ENCODE peak calls at places on chromosomes 12 and 14, in ten cellular contexts. H is stimulated activated CD4-positive, alpha-beta T cell treated with anti-CD3 and anti-CD28 coated beads, Interleukin-12 subunit alpha, Interleukin-12 subunit beta, amount 100 ng/mL, for 24 hours; K is stimulated activated CD8-positive, alpha-beta memory T cell treated with anti-CD3 and anti-CD28 coated beads, Interleukin-4, amount 100 ng/mL, for 4 hours; V is HFF-Myc; I is central memory CD4-positive, alpha-beta T cell; L is T-helper 9 cell; S is NCI-H82; T is BE2C; G is GM12878; Q is head of caudate nucleus. U is an unnamed sample.

GRCh38 chr14:84468153-84468552 is 1061.8 kb upstream of the FLRT2 start:
- DNase-seq in L (no peak), V (peak), S (no peak), T (no peak), I (no peak), Q (no peak), H (no peak), K (no peak), G (no peak), U (no peak)

GRCh38 chr12:52394836-52395405 is 9.5 kb upstream of the KRT84 start:
- DNase-seq in V (no peak), H (no peak), T (no peak), K (no peak), G (no peak), L (no peak), Q (no peak), I (no peak), S (no peak), U (no peak)

GRCh38 chr12:121579981-121580868 is 598 bp downstream of the KDM2B start:
- DNase-seq in S (peak), I (peak), L (peak), T (peak), K (peak), G (no peak), Q (peak), H (peak), V (no peak), U (peak)

GRCh38 chr12:5809586-5809985 is 135.5 kb downstream of the ANO2 start:
- DNase-seq in Q (no peak), T (no peak), S (no peak), V (no peak), I (no peak), K (no peak), L (no peak), H (no peak), G (no peak), U (no peak)

GRCh38 chr12:40054554-40055226 is 51.2 kb downstream of the SLC2A13 start:
- DNase-seq in L (no peak), S (no peak), G (no peak), V (no peak), Q (peak), K (no peak), H (no peak), T (no peak), I (no peak), U (no peak)

GRCh38 chr14:103427485-103428443 is 42.5 kb downstream of the MARK3 start:
- DNase-seq in K (no peak), H (no peak), T (no peak), L (no peak), G (peak), S (no peak), I (peak), V (peak), Q (no peak), U (no peak)

GRCh38 chr12:46491548-46491947 is 119.0 kb upstream of the SLC38A2 start:
- DNase-seq in T (no peak), V (no peak), L (no peak), K (no peak), S (no peak), H (no peak), Q (no peak), I (no peak), G (no peak), U (no peak)

GRCh38 chr12:131087302-131087818 is 133.7 kb downstream of the ADGRD1 start:
- DNase-seq in V (no peak), I (no peak), T (peak), S (peak), H (no peak), K (no peak), L (no peak), Q (no peak), G (no peak), U (no peak)

GRCh38 chr12:56518570-56518969 is 3.0 kb upstream of the RBMS2 start:
- DNase-seq in H (no peak), L (no peak), K (no peak), S (no peak), V (no peak), I (no peak), G (no peak), Q (no peak), T (no peak), U (no peak)

U was measured in GM06990.